ENCODE peak calls at places on chromosomes 12 and 14, in nine cellular contexts. E, R, K, Z, J, V, O, P and G are unnamed samples.
A peak's percentile ranks its signal among the peaks of the same experiment; 100 is the strongest.

GRCh38 chr14:85416771-85417170 is 113.2 kb upstream of the FLRT2 start:
- DNase-seq in J (no peak), Z (peak; percentile 83), V (no peak), O (peak; percentile 76), R (no peak), K (peak; percentile 11), E (no peak), P (no peak), G (peak; percentile 87)

GRCh38 chr12:91630118-91630517 is 447.5 kb upstream of the DCN start:
- DNase-seq in K (no peak), Z (no peak), E (no peak), J (no peak), V (no peak), P (no peak), R (no peak), O (no peak), G (no peak)

GRCh38 chr14:20615996-20616395 is 24.8 kb upstream of the RNASE12 start:
- DNase-seq in O (no peak), J (no peak), K (no peak), P (no peak), V (no peak), Z (no peak), E (no peak), R (no peak), G (no peak)

GRCh38 chr12:100154472-100155247 is 12.0 kb upstream of the BLTP3B start:
- DNase-seq in K (peak; percentile 67), P (peak; percentile 51), J (peak; percentile 92), R (peak; percentile 55), O (peak; percentile 73), E (peak; percentile 45), V (peak; percentile 82), Z (peak; percentile 32), G (peak; percentile 76)

GRCh38 chr12:51686727-51687126 is 95.7 kb downstream of the SCN8A start:
- DNase-seq in K (no peak), V (no peak), R (no peak), O (peak; percentile 48), Z (peak; percentile 56), E (no peak), P (no peak), J (no peak), G (no peak)

GRCh38 chr12:117140397-117141096 is 41.3 kb upstream of the TESC start:
- DNase-seq in V (no peak), Z (no peak), R (no peak), K (no peak), P (no peak), J (no peak), E (no peak), O (no peak), G (no peak)

GRCh38 chr14:54672688-54673087 is 105.8 kb downstream of the SAMD4A start:
- DNase-seq in Z (peak; percentile 37), J (no peak), K (no peak), E (no peak), P (no peak), V (no peak), O (no peak), R (no peak), G (no peak)

GRCh38 chr12:124188059-124188458 is 106.8 kb upstream of the RFLNA start:
- DNase-seq in Z (no peak), E (no peak), P (no peak), V (no peak), O (no peak), K (no peak), R (no peak), J (no peak), G (peak; percentile 32)

GRCh38 chr12:7130791-7131501 is 775 bp downstream of the CLSTN3 start:
- DNase-seq in P (no peak), E (peak; percentile 59), V (peak; percentile 59), O (peak; percentile 54), K (peak; percentile 81), J (peak; percentile 90), R (peak; percentile 29), Z (peak; percentile 59), G (no peak)

GRCh38 chr12:122226366-122227222 is 742 bp upstream of the DIABLO start:
- DNase-seq in O (no peak), P (no peak), V (no peak), Z (no peak), K (no peak), J (peak; percentile 83), E (peak; percentile 28), R (no peak), G (no peak)

GRCh38 chr12:27818421-27818918 is 38.4 kb upstream of the MANSC4 start:
- DNase-seq in P (no peak), R (no peak), Z (no peak), J (no peak), K (no peak), O (no peak), E (peak; percentile 17), V (no peak), G (peak; percentile 58)

GRCh38 chr12:8154526-8154925 is 2.3 kb upstream of the ZNF705A start:
- DNase-seq in R (peak; percentile 50), J (no peak), P (no peak), E (no peak), V (no peak), O (peak; percentile 2), Z (peak; percentile 6), K (no peak), G (no peak)

DNA sequence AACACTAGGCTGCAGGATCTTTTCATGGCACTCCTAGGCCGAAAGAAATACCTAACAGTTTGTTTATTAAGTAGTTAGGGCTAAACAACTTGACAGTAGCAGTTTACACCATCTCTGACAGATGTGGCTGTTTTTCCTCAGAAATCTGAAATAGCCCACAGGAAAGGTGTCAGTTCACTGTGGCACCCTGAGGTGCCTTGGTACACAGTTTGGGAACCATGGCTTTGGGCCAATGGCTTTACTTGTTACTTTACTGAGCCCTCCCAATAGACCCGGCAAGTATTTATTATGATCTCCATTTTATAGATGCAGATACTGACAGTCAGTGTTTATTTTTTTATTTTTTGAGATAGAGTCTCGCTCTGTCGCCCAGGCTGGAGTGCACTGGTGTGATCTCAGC is 69.3 kb downstream of the RBM19 start:
- DNase-seq in V (no peak), R (no peak), Z (no peak), O (no peak), K (no peak), J (no peak), E (no peak), P (no peak), G (no peak)
- H3K4me1 ChIP-seq in V (no peaks in the 10 kb centered on the region), R (no peaks in the 10 kb centered on the region), Z (no peaks in the 10 kb centered on the region), O (no peaks in the 10 kb centered on the region), K (peaks cover 11% of the 10 kb centered on the region), J (no peaks in the 10 kb centered on the region), E (no peaks in the 10 kb centered on the region), P (peaks cover 19% of the 10 kb centered on the region), G (peaks cover 16% of the 10 kb centered on the region)

GRCh38 chr14:105859717-105860614 is 333.6 kb downstream of the TMEM121 start:
- DNase-seq in Z (no peak), J (peak; percentile 84), O (no peak), R (no peak), K (no peak), E (peak; percentile 5), V (no peak), P (no peak), G (no peak)
- H3K9me3 ChIP-seq in Z (no peaks in the 10 kb centered on the region), J (no peaks in the 10 kb centered on the region), O (no peaks in the 10 kb centered on the region), R (no peaks in the 10 kb centered on the region), K (no peaks in the 10 kb centered on the region), E (peaks cover 3% of the 10 kb centered on the region), V (no peaks in the 10 kb centered on the region), P (no peaks in the 10 kb centered on the region), G (no peaks in the 10 kb centered on the region)

GRCh38 chr12:572532-572899 is 90.7 kb downstream of the NINJ2 start:
- DNase-seq in E (no peak), Z (peak; percentile 39), K (no peak), O (no peak), V (no peak), P (no peak), R (no peak), J (no peak), G (no peak)
- H3K4me1 ChIP-seq in E (no peaks in the 10 kb centered on the region), Z (peaks cover 18% of the 10 kb centered on the region), K (peaks cover 43% of the 10 kb centered on the region), O (peaks cover 7% of the 10 kb centered on the region), V (peaks cover 10% of the 10 kb centered on the region), P (peaks cover 9% of the 10 kb centered on the region), R (peaks cover 31% of the 10 kb centered on the region), J (peaks cover 36% of the 10 kb centered on the region), G (peaks cover 16% of the 10 kb centered on the region)

GRCh38 chr12:38158428-38159091 is 158.0 kb upstream of the ALG10B start:
- DNase-seq in E (no peak), O (no peak), K (no peak), V (no peak), J (peak; percentile 68), Z (no peak), R (no peak), P (no peak), G (no peak)

GRCh38 chr12:38161123-38162000 is 155.2 kb upstream of the ALG10B start:
- DNase-seq in V (no peak), P (no peak), Z (no peak), O (no peak), J (peak; percentile 65), K (no peak), E (no peak), R (no peak), G (no peak)

GRCh38 chr12:38159092-38159551 is 157.5 kb upstream of the ALG10B start:
- DNase-seq in P (no peak), K (no peak), E (no peak), R (no peak), V (no peak), O (no peak), Z (no peak), J (peak; percentile 62), G (no peak)

GRCh38 chr12:38160318-38161122 is 156.1 kb upstream of the ALG10B start:
- DNase-seq in K (no peak), J (peak; percentile 69), O (no peak), E (no peak), V (no peak), P (no peak), Z (no peak), R (no peak), G (no peak)

DNA sequence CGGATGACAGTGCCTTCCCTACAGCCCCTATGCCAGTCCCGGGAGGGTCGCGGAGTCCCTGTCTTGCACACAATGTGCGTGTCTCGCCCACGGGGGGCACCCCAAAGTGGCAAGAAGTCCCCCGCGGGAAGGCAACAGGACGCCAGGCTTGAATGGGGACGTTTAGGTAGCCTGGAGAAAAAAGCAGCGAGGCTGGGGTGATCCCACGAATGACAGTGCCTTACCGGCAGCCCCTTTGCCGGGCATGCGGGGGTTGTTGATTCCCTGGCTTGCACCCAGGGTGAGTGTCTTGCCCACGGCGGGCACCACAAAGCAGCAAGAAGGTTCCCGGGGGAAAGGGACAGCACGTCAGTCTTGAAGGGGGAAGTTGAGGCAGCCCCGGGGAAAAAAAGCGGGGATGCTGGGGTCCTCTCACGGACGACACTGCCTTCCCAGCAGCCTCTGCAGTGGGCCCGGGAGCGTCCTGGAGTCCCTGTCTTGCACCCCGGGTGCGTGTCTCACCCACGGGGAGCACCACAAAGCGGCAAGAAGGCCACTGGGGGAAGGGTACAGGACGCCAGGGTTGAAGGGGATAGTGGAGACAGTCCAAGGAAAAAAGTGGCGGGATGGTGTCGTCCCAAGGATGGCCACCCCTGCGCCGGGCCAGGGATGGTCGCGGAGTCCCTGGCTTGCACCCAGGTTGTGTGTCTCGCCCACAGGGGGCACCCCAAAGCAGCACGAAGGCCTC is 156.8 kb upstream of the ALG10B start:
- DNase-seq in J (peak; percentile 62), O (no peak), Z (no peak), E (no peak), V (no peak), K (no peak), P (no peak), R (no peak), G (no peak)
- H3K9me3 ChIP-seq in J (no peaks in the 10 kb centered on the region), O (no peaks in the 10 kb centered on the region), Z (no peaks in the 10 kb centered on the region), E (no peaks in the 10 kb centered on the region), V (no peaks in the 10 kb centered on the region), K (no peaks in the 10 kb centered on the region), P (no peaks in the 10 kb centered on the region), R (no peaks in the 10 kb centered on the region), G (no peaks in the 10 kb centered on the region)

GRCh38 chr14:103536693-103537092 is 7.7 kb downstream of the TRMT61A start:
- DNase-seq in K (no peak), V (peak; percentile 20), Z (no peak), E (no peak), J (no peak), R (no peak), P (no peak), O (no peak), G (no peak)
- H3K4me1 ChIP-seq in K (peaks cover 18% of the 10 kb centered on the region), V (no peaks in the 10 kb centered on the region), Z (peaks cover 24% of the 10 kb centered on the region), E (peaks cover 47% of the 10 kb centered on the region), J (no peaks in the 10 kb centered on the region), R (no peaks in the 10 kb centered on the region), P (peaks cover 13% of the 10 kb centered on the region), O (no peaks in the 10 kb centered on the region), G (peaks cover 26% of the 10 kb centered on the region)